ENCODE peak calls at places on chromosome 19, in nine cellular contexts. Q is GM12878; X is effector memory CD4-positive, alpha-beta T cell; T is GM23248; H is SK-N-SH; P is WERI-Rb-1; Y is right cardiac atrium; F is heart right ventricle; L is thoracic aorta. M is an unnamed sample.
A peak's percentile ranks its signal among the peaks of the same experiment; 100 is the strongest.

GRCh38 chr19:37007587-37008220 is 70.5 kb upstream of the ZNF420 start:
- DNase-seq in Q (no peak), X (no peak), T (peak; percentile 12), H (peak; percentile 28), P (no peak), Y (peak; percentile 94), F (peak; percentile 87), L (no peak), M (no peak)

GRCh38 chr19:38055655-38056521 is 148.9 kb downstream of the SIPA1L3 start:
- DNase-seq in Q (no peak), X (no peak), T (no peak), H (no peak), P (peak; percentile 14), Y (no peak), F (no peak), L (no peak), M (peak; percentile 80)

GRCh38 chr19:41479757-41480191 is 36.8 kb downstream of the ERICH4 start:
- DNase-seq in Q (no peak), X (no peak), T (no peak), H (no peak), P (no peak), Y (peak; percentile 81), F (peak; percentile 50), L (no peak), M (no peak)

GRCh38 chr19:16946951-16947940 is 58.4 kb downstream of the F2RL3 start:
- DNase-seq in Q (no peak), X (no peak), T (no peak), H (no peak), P (no peak), Y (no peak), F (no peak), L (no peak), M (no peak)

GRCh38 chr19:50906217-50906616 is 5.0 kb downstream of the KLK4 start:
- DNase-seq in Q (no peak), X (no peak), T (peak; percentile 41), H (peak; percentile 57), P (peak; percentile 42), Y (no peak), F (no peak), L (no peak), M (peak; percentile 88)

GRCh38 chr19:38538793-38539528 is 78.8 kb downstream of the MAP4K1 start:
- DNase-seq in Q (no peak), X (no peak), T (no peak), H (no peak), P (no peak), Y (no peak), F (no peak), L (no peak), M (no peak)

GRCh38 chr19:34363094-34363493 is 1.9 kb upstream of the GPI start:
- DNase-seq in Q (no peak), X (no peak), T (peak; percentile 13), H (no peak), P (no peak), Y (no peak), F (no peak), L (no peak), M (peak; percentile 75)

GRCh38 chr19:35056513-35057063 is 15.1 kb downstream of the HPN start:
- DNase-seq in Q (no peak), X (no peak), T (no peak), H (no peak), P (peak; percentile 66), Y (no peak), F (no peak), L (no peak), M (no peak)

GRCh38 chr19:41367848-41368301 is 3.9 kb upstream of the B9D2 start:
- DNase-seq in Q (no peak), X (no peak), T (peak; percentile 94), H (no peak), P (no peak), Y (no peak), F (no peak), L (no peak), M (no peak)

GRCh38 chr19:54191671-54192453 is 754 bp downstream of the TSEN34 start:
- DNase-seq in Q (no peak), X (no peak), T (peak; percentile 71), H (no peak), P (no peak), Y (peak; percentile 71), F (no peak), L (no peak), M (no peak)

GRCh38 chr19:17866312-17867012 is 5.3 kb upstream of the SLC5A5 start:
- DNase-seq in Q (no peak), X (no peak), T (no peak), H (peak; percentile 30), P (no peak), Y (no peak), F (no peak), L (no peak), M (no peak)

GRCh38 chr19:6723108-6723618 is 2.7 kb upstream of the C3 start:
- DNase-seq in Q (no peak), X (no peak), T (peak; percentile 61), H (no peak), P (no peak), Y (peak; percentile 77), F (no peak), L (no peak), M (peak; percentile 71)

GRCh38 chr19:3265432-3265831 is 41.0 kb downstream of the CELF5 start:
- DNase-seq in Q (no peak), X (no peak), T (no peak), H (no peak), P (no peak), Y (no peak), F (no peak), L (no peak), M (no peak)

GRCh38 chr19:2087621-2088100 is 8.5 kb downstream of the MOB3A start:
- DNase-seq in Q (peak; percentile 83), X (no peak), T (no peak), H (peak; percentile 12), P (no peak), Y (no peak), F (no peak), L (no peak), M (no peak)

GRCh38 chr19:2083174-2083854 is 12.8 kb downstream of the MOB3A start:
- DNase-seq in Q (no peak), X (peak; percentile 49), T (no peak), H (peak; percentile 23), P (no peak), Y (peak; percentile 59), F (no peak), L (no peak), M (peak; percentile 69)

GRCh38 chr19:2081873-2082810 is 14.0 kb downstream of the MOB3A start:
- DNase-seq in Q (no peak), X (peak; percentile 42), T (no peak), H (peak; percentile 28), P (no peak), Y (no peak), F (no peak), L (no peak), M (no peak)

GRCh38 chr19:2089001-2089711 is 7.0 kb downstream of the MOB3A start:
- DNase-seq in Q (peak; percentile 78), X (no peak), T (peak; percentile 52), H (peak; percentile 67), P (no peak), Y (no peak), F (no peak), L (no peak), M (no peak)

GRCh38 chr19:2084993-2085720 is 11.0 kb downstream of the MOB3A start:
- DNase-seq in Q (peak; percentile 96), X (peak; percentile 94), T (peak; percentile 79), H (peak; percentile 20), P (no peak), Y (peak; percentile 85), F (peak; percentile 59), L (no peak), M (no peak)
- H3K4me3 ChIP-seq in Q (peak overlapping the region; percentile 95), X (peak overlapping the region; percentile 88), T (peak overlapping the region; percentile 1), H (no peak overlapping the region), P (no peak overlapping the region), Y (no peak overlapping the region), F (no peak overlapping the region), L (peak overlapping the region; percentile 54), M (no peak overlapping the region)

GRCh38 chr19:30135358-30135757 is 193.3 kb downstream of the URI1 start:
- DNase-seq in Q (no peak), X (no peak), T (no peak), H (no peak), P (no peak), Y (no peak), F (no peak), L (no peak), M (no peak)
- H3K27me3 ChIP-seq in Q (no peaks in the 10 kb centered on the region), X (no peaks in the 10 kb centered on the region), T (no peaks in the 10 kb centered on the region), H (no peaks in the 10 kb centered on the region), P (no peaks in the 10 kb centered on the region), Y (no peaks in the 10 kb centered on the region), F (no peaks in the 10 kb centered on the region), L (no peaks in the 10 kb centered on the region), M (no peaks in the 10 kb centered on the region)

GRCh38 chr19:39997595-39998216 is 846 bp downstream of the ZNF546 start:
- DNase-seq in Q (no peak), X (no peak), T (peak; percentile 49), H (peak; percentile 37), P (no peak), Y (no peak), F (no peak), L (no peak), M (no peak)

GRCh38 chr19:39995794-39996193 is 1.1 kb upstream of the ZNF546 start:
- DNase-seq in Q (no peak), X (no peak), T (no peak), H (no peak), P (no peak), Y (no peak), F (no peak), L (no peak), M (no peak)

GRCh38 chr19:39998511-39998910 is 1.7 kb downstream of the ZNF546 start:
- DNase-seq in Q (no peak), X (no peak), T (peak; percentile 63), H (no peak), P (no peak), Y (no peak), F (no peak), L (no peak), M (no peak)

GRCh38 chr19:39996811-39997594 is at the start of gene ZNF546:
- DNase-seq in Q (peak; percentile 82), X (peak; percentile 76), T (peak; percentile 95), H (peak; percentile 91), P (peak; percentile 87), Y (peak; percentile 96), F (peak; percentile 91), L (peak; percentile 83), M (peak; percentile 90)

DNA sequence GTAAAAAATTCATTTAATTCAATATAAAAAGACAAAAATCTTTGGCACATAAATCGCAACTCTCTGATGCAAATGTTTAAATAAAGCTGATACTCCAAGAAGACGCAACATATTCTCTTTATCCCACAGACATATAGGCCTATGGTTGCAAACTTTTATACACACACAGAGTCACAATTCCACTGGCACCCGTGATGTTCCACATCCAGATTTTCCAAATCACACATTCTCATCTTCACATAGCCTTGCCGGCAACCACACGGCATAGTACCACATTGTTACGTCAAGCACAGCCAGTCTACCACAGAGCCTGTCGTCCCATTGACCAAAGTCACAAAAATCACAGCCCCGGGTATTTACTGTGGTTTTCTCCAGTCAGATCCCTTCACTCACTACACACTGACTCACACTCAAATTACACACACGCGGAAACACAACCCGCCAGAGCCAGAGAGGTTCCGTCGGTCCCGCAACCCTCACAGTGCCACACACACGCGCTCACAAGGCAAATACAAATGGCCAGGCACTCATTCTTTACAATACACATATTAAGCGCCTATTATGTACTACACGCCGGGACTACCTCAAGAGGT is 546 bp upstream of the ZNF546 start:
- DNase-seq in Q (peak; percentile 17), X (peak; percentile 26), T (peak; percentile 74), H (peak; percentile 62), P (peak; percentile 14), Y (no peak), F (no peak), L (no peak), M (no peak)
- H3K4me3 ChIP-seq in Q (peak overlapping the region; percentile 83), X (peak overlapping the region; percentile 74), T (peak overlapping the region; percentile 80), H (peak overlapping the region; percentile 84), P (peak overlapping the region; percentile 88), Y (peak overlapping the region; percentile 93), F (peak overlapping the region; percentile 83), L (peak overlapping the region; percentile 81), M (peak overlapping the region; percentile 87)

GRCh38 chr19:1390594-1391423 is 7.1 kb downstream of the NDUFS7 start:
- DNase-seq in Q (no peak), X (no peak), T (no peak), H (no peak), P (no peak), Y (no peak), F (peak; percentile 17), L (no peak), M (no peak)
- H3K27me3 ChIP-seq in Q (no peaks in the 10 kb centered on the region), X (no peaks in the 10 kb centered on the region), T (no peaks in the 10 kb centered on the region), H (no peaks in the 10 kb centered on the region), P (no peaks in the 10 kb centered on the region), Y (no peaks in the 10 kb centered on the region), F (no peaks in the 10 kb centered on the region), L (no peaks in the 10 kb centered on the region), M (no peaks in the 10 kb centered on the region)